ENCODE peak calls at places on chromosome 14, in six cellular contexts. D is NCI-H345, Y is kidney glomerular epithelial cell, V is substantia nigra, M is erythroblast, R is lower lobe of right lung. G is an unnamed sample.

GRCh38 chr14:98189521-98189920 is 1082.5 kb downstream of the BCL11B start:
- DNase-seq in M (no peak), D (no peak), Y (no peak), V (no peak), R (no peak), G (no peak)

GRCh38 chr14:68824517-68825347 is 31.9 kb upstream of the ZFP36L1 start:
- DNase-seq in D (peak), V (peak), M (peak), R (peak), Y (peak), G (peak)

GRCh38 chr14:100586520-100587247 is 533 bp downstream of the BEGAIN start:
- DNase-seq in Y (no peak), M (no peak), D (peak), V (no peak), R (peak), G (no peak)

GRCh38 chr14:73723799-73724621 is 9.8 kb upstream of the PNMA1 start:
- DNase-seq in R (peak), V (no peak), D (no peak), Y (no peak), M (peak), G (no peak)

GRCh38 chr14:99229654-99230215 is 42.3 kb downstream of the BCL11B start:
- DNase-seq in Y (no peak), V (no peak), R (no peak), D (no peak), M (no peak), G (no peak)

GRCh38 chr14:101543814-101544213 is 17.5 kb upstream of the DIO3 start:
- DNase-seq in V (no peak), D (no peak), M (no peak), R (no peak), Y (no peak), G (no peak)

GRCh38 chr14:102517412-102518062 is 8.0 kb upstream of the ANKRD9 start:
- DNase-seq in D (no peak), Y (no peak), V (no peak), M (no peak), R (no peak), G (no peak)

GRCh38 chr14:94161979-94162378 is 12.1 kb upstream of the PPP4R4 start:
- DNase-seq in Y (no peak), M (no peak), V (no peak), R (no peak), D (no peak), G (peak)

GRCh38 chr14:99722741-99723140 is 38.6 kb downstream of the CYP46A1 start:
- DNase-seq in Y (no peak), R (no peak), D (no peak), V (no peak), M (no peak), G (no peak)

GRCh38 chr14:97185186-97185585 is 388.0 kb downstream of the VRK1 start:
- DNase-seq in R (no peak), D (no peak), V (no peak), Y (no peak), M (no peak), G (peak)

GRCh38 chr14:92922883-92923743 is at the start of gene CHGA:
- DNase-seq in Y (no peak), V (no peak), D (peak), M (peak), R (peak), G (no peak)

GRCh38 chr14:74959596-74960180 is 4.3 kb upstream of the PGF start:
- DNase-seq in D (no peak), R (no peak), V (no peak), Y (no peak), M (no peak), G (no peak)

GRCh38 chr14:76584271-76584702 is 177.0 kb upstream of the VASH1 start:
- DNase-seq in M (no peak), V (no peak), D (no peak), Y (peak), R (no peak), G (no peak)

GRCh38 chr14:97920201-97920600 is 1123.0 kb downstream of the VRK1 start:
- DNase-seq in Y (no peak), R (no peak), M (no peak), V (no peak), D (no peak), G (no peak)

GRCh38 chr14:64549805-64550538 is at the start of gene PPP1R36:
- DNase-seq in M (peak), R (peak), D (peak), Y (no peak), V (no peak), G (no peak)

GRCh38 chr14:23071975-23072539 is 14.7 kb upstream of the CDH24 start:
- DNase-seq in M (no peak), Y (no peak), V (no peak), D (no peak), R (no peak), G (no peak)

G was measured in OCI-M1.